ENCODE peak calls at places on chromosomes 16 and 17, in five cellular contexts. F, P, H, Y and U are unnamed samples.

GRCh38 chr17:6165806-6166205 is 95.6 kb downstream of the WSCD1 start:
- DNase-seq in F (no peak), P (no peak), H (no peak), Y (no peak), U (no peak)

GRCh38 chr17:37392024-37392590 is 14.5 kb downstream of the ACACA start:
- DNase-seq in F (peak), P (no peak), H (peak), Y (peak), U (peak)

GRCh38 chr16:1492923-1493745 is at the start of gene TELO2:
- DNase-seq in F (peak), P (peak), H (peak), Y (peak), U (peak)

GRCh38 chr16:1310832-1311200 is 1.4 kb downstream of the UBE2I start:
- DNase-seq in F (no peak), P (no peak), H (no peak), Y (no peak), U (no peak)

GRCh38 chr16:15961060-15961511 is 11.7 kb downstream of the ABCC1 start:
- DNase-seq in F (peak), P (no peak), H (no peak), Y (no peak), U (peak)

GRCh38 chr17:37117743-37118142 is 169.0 kb downstream of the AATF start:
- DNase-seq in F (no peak), P (no peak), H (no peak), Y (no peak), U (no peak)

GRCh38 chr17:35068249-35068648 is 4.7 kb upstream of the RFFL start:
- DNase-seq in F (no peak), P (no peak), H (no peak), Y (no peak), U (no peak)

GRCh38 chr16:53429221-53429943 is 4.9 kb upstream of the RBL2 start:
- DNase-seq in F (no peak), P (no peak), H (peak), Y (peak), U (no peak)

GRCh38 chr16:62190426-62190825 is 154.2 kb upstream of the CDH8 start:
- DNase-seq in F (no peak), P (no peak), H (no peak), Y (peak), U (peak)

GRCh38 chr17:5912927-5913565 is 157.1 kb upstream of the WSCD1 start:
- DNase-seq in F (no peak), P (no peak), H (no peak), Y (no peak), U (no peak)

GRCh38 chr17:28726396-28726911 is 421 bp upstream of the TLCD1 start:
- DNase-seq in F (no peak), P (peak), H (peak), Y (peak), U (no peak)

GRCh38 chr17:74305865-74306654 is 20.0 kb upstream of the KIF19 start:
- DNase-seq in F (no peak), P (no peak), H (peak), Y (peak), U (peak)

GRCh38 chr17:42891539-42892152 is 9.0 kb upstream of the G6PC1 start:
- DNase-seq in F (no peak), P (no peak), H (peak), Y (no peak), U (no peak)

GRCh38 chr16:78452030-78452429 is 352.6 kb downstream of the WWOX start:
- DNase-seq in F (no peak), P (no peak), H (no peak), Y (peak), U (no peak)

GRCh38 chr16:85141491-85142128 is 29.3 kb upstream of the CIBAR2 start:
- DNase-seq in F (no peak), P (no peak), H (no peak), Y (no peak), U (no peak)

GRCh38 chr16:4142268-4142667 is 26.0 kb upstream of the ADCY9 start:
- DNase-seq in F (peak), P (no peak), H (no peak), Y (no peak), U (no peak)

GRCh38 chr16:77657016-77657415 is 65.3 kb upstream of the NUDT7 start:
- DNase-seq in F (no peak), P (no peak), H (peak), Y (no peak), U (no peak)

GRCh38 chr17:29884995-29885394 is 45.0 kb downstream of the SSH2 start:
- DNase-seq in F (no peak), P (no peak), H (no peak), Y (no peak), U (no peak)

GRCh38 chr17:73468221-73468620 is 156.4 kb upstream of the CDC42EP4 start:
- DNase-seq in F (no peak), P (no peak), H (no peak), Y (no peak), U (no peak)

GRCh38 chr16:30657866-30658730 is at the start of gene FBRS:
- DNase-seq in F (peak), P (peak), H (peak), Y (peak), U (peak)

GRCh38 chr17:70172449-70172848 is 3.1 kb downstream of the KCNJ2 start:
- DNase-seq in F (no peak), P (no peak), H (no peak), Y (no peak), U (no peak)

GRCh38 chr17:3827124-3827773 is 18.8 kb downstream of the NCBP3 start:
- DNase-seq in F (no peak), P (no peak), H (peak), Y (peak), U (peak)

GRCh38 chr16:66851166-66851964 is 7.2 kb downstream of the CA7 start:
- DNase-seq in F (no peak), P (no peak), H (no peak), Y (no peak), U (no peak)

GRCh38 chr16:66849021-66849420 is 4.8 kb downstream of the CA7 start:
- DNase-seq in F (no peak), P (no peak), H (no peak), Y (no peak), U (no peak)

GRCh38 chr16:66850115-66850815 is 6.1 kb downstream of the CA7 start:
- DNase-seq in F (no peak), P (no peak), H (no peak), Y (no peak), U (no peak)

GRCh38 chr16:66848172-66848571 is 4.0 kb downstream of the CA7 start:
- DNase-seq in F (no peak), P (no peak), H (no peak), Y (no peak), U (no peak)

GRCh38 chr16:66849543-66849942 is 5.3 kb downstream of the CA7 start:
- DNase-seq in F (no peak), P (no peak), H (no peak), Y (no peak), U (no peak)
- TF ChIP-seq CTCF in F (no peak), P (no peak), H (no peak), Y (no peak), U (no peak)

GRCh38 chr16:89300311-89300975 is 82.9 kb downstream of the ZNF778 start:
- DNase-seq in F (no peak), P (no peak), H (peak), Y (no peak), U (no peak)
- TF ChIP-seq CTCF in F (no peak), P (no peak), H (no peak), Y (no peak), U (no peak)

DNA sequence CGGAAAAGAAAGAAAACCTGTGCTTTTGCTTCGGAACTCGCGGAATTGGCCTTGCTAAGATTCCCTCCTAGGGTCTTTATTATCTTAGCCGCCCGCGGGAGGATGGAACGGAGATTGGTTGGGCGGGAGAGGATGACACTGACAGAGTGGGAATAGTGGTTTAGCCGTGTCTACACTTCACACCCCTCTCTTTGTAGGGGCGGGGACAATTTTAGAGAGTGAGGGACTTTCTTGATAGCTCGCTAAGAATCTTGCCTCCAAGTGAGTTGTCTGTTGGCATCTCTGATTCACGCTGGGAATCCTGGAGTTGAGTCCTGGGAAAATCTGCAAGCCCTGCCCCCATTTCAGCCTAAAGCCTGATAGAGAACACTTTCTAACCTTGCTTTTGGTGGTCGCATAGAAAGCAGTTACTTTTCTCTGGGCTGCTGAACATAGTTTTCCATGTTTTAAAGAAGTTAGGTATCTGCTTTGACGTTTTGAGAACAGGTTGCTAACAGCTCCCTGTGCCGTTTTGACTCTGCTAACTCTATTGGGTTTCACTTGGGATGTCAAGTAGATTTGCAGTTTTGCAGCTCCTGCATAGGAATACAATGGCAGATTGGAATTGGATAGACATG is 697 bp downstream of the NOL11 start:
- DNase-seq in F (no peak), P (no peak), H (peak), Y (peak), U (no peak)
- TF ChIP-seq CTCF in F (no peak), P (no peak), H (no peak), Y (no peak), U (no peak)

DNA sequence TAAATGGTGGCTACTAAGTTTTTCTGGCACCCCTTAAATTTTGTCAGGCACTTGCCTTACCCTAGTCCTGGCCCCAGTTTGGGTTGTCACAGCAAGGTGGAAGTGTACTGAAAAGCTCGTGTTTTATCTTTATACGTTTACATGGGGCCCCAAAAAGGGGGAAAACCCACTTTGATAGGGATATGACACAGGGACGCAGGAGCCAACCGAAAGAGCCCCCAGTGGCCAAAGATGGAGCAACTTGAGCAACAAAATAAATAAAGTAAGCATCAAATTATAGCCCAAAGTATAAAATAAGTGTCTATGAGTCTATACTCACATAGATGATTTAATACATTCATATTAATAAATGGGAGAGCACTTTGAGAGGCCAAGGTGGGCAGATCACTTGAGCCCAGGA is 5.0 kb upstream of the CETP start:
- DNase-seq in F (no peak), P (no peak), H (no peak), Y (no peak), U (no peak)
- TF ChIP-seq CTCF in F (peak), P (no peak), H (no peak), Y (peak), U (peak)

DNA sequence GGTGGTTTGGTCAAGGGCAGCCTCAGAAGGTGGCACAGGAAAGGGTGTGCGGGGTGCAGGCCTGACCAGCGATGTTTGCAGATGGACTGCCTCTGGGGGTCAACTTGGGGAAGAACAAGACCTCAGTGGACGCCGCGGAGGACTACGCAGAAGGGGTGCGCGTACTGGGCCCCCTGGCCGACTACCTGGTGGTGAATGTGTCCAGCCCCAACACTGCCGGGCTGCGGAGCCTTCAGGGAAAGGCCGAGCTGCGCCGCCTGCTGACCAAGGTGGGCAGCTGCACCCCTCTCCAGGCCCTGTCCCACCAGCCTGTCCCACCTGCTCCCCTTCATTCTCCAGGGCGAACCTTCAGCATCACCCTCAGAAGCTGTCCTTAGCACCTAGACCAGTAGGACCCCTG is 12.5 kb downstream of the DHODH start:
- DNase-seq in F (no peak), P (no peak), H (no peak), Y (no peak), U (no peak)
- TF ChIP-seq CTCF in F (peak), P (no peak), H (peak), Y (no peak), U (peak)

GRCh38 chr17:7560172-7561027 is 1.3 kb upstream of the SENP3 start:
- DNase-seq in F (peak), P (peak), H (peak), Y (peak), U (no peak)

GRCh38 chr17:7562208-7562605 is 488 bp downstream of the SENP3 start:
- DNase-seq in F (no peak), P (no peak), H (no peak), Y (no peak), U (no peak)

GRCh38 chr17:7559307-7560171 is 989 bp downstream of the TNFSF13 start:
- DNase-seq in F (no peak), P (no peak), H (no peak), Y (no peak), U (no peak)

GRCh38 chr17:7561589-7562207 is at the start of gene SENP3:
- DNase-seq in F (peak), P (peak), H (peak), Y (peak), U (peak)

DNA sequence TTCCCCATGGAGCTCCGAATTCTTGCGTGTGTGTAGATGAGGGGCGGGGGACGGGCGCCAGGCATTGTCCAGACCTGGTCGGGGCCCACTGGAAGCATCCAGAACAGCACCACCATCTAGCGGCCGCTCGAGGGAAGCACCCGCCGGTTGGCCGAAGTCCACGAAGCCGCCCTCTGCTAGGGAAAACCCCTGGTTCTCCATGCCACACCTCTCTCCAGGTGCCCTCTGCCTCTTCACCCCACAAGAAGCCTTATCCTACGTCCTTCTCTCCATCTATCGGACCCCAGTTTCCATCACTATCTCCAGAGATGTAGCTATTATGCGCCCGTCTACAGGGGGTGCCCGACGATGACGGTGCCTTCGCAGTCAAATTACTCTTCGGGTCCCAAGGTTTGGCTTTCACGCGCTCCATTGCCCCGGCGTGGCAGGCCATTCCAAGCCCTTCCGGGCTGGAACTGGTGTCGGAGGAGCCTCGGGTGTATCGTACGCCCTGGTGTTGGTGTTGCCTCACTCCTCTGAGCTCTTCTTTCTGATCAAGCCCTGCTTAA is 617 bp upstream of the SENP3 start:
- DNase-seq in F (peak), P (peak), H (peak), Y (peak), U (peak)
- TF ChIP-seq CTCF in F (peak), P (no peak), H (peak), Y (peak), U (peak)

DNA sequence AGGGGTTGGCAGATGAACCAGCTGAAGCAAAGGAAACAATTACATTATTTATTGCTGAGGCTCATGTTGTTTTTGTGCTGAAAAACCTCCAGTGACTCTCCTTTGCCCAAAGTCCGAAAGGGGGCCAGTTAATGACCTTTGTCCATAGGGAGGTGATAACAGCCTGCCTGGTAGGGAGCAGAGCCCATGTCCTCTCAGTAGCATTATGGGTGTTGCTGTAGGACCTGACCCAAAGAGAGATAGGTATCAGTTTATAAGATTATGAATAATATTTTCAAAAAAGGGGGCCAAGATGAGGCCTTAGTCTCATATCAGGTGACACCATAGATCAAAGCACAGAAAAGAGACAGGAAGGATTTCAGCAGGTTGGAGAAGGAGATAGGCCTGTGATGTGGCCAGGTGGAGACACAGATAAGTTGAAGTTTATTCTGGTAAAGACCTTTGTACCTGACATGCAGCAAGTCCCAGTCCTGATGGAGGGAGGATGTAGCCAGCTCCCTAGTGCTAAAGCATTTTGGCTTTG is 55.1 kb downstream of the CENPV start:
- DNase-seq in F (no peak), P (no peak), H (no peak), Y (no peak), U (no peak)
- TF ChIP-seq CTCF in F (no peak), P (no peak), H (no peak), Y (no peak), U (no peak)

GRCh38 chr17:77724876-77725615 is 233.5 kb upstream of the TNRC6C start:
- DNase-seq in F (peak), P (no peak), H (no peak), Y (no peak), U (no peak)
- TF ChIP-seq CTCF in F (no peak), P (no peak), H (no peak), Y (no peak), U (no peak)

GRCh38 chr16:68070249-68070725 is 14.9 kb upstream of the NFATC3 start:
- DNase-seq in F (no peak), P (no peak), H (no peak), Y (no peak), U (no peak)

GRCh38 chr16:68070811-68071546 is 14.2 kb upstream of the NFATC3 start:
- DNase-seq in F (no peak), P (no peak), H (no peak), Y (no peak), U (no peak)

GRCh38 chr16:68071547-68071901 is 13.6 kb upstream of the NFATC3 start:
- DNase-seq in F (no peak), P (no peak), H (no peak), Y (no peak), U (no peak)

GRCh38 chr16:68073902-68074760 is 11.0 kb upstream of the NFATC3 start:
- DNase-seq in F (no peak), P (no peak), H (no peak), Y (no peak), U (no peak)

GRCh38 chr16:68072038-68072695 is 13.0 kb upstream of the NFATC3 start:
- DNase-seq in F (no peak), P (no peak), H (peak), Y (peak), U (no peak)
- TF ChIP-seq CTCF in F (no peak), P (no peak), H (no peak), Y (no peak), U (no peak)

GRCh38 chr17:77602062-77602746 is 356.3 kb upstream of the TNRC6C start:
- DNase-seq in F (no peak), P (no peak), H (peak), Y (no peak), U (peak)

GRCh38 chr17:77599699-77600098 is 358.8 kb upstream of the TNRC6C start:
- DNase-seq in F (no peak), P (no peak), H (no peak), Y (no peak), U (no peak)

GRCh38 chr17:77600346-77600745 is 358.2 kb upstream of the TNRC6C start:
- DNase-seq in F (no peak), P (no peak), H (no peak), Y (no peak), U (no peak)

GRCh38 chr17:77602883-77603640 is 355.4 kb upstream of the TNRC6C start:
- DNase-seq in F (no peak), P (no peak), H (no peak), Y (no peak), U (no peak)

GRCh38 chr17:77601054-77601979 is 357.2 kb upstream of the TNRC6C start:
- DNase-seq in F (no peak), P (no peak), H (peak), Y (no peak), U (no peak)
- TF ChIP-seq CTCF in F (no peak), P (no peak), H (no peak), Y (no peak), U (no peak)